ENCODE peak calls at places on chromosomes 7 and 10, in six cellular contexts. One of them, this sample, is unnamed. For H3K27me3, H3K9me3 and H3K4me1, the result is how much of the 10 kb centered on the place peaks cover.

GRCh38 chr10:102660891-102661613 is 16.8 kb downstream of the TRIM8 start:
- DNase-seq in SJSA1: no peak
- DNase-seq in CD8-positive, alpha-beta T cell: peak
- DNase-seq in heart right ventricle: peak
- DNase-seq in H9: peak
- DNase-seq in mammary epithelial cell: no peak
- DNase-seq in this sample: peak

GRCh38 chr7:117322741-117323584 is at the start of gene WNT2:
- DNase-seq in SJSA1: peak
- DNase-seq in heart right ventricle: no peak
- DNase-seq in mammary epithelial cell: peak
- DNase-seq in CD8-positive, alpha-beta T cell: no peak
- DNase-seq in H9: peak
- DNase-seq in this sample: no peak

GRCh38 chr10:64813391-64813790 is 1292.2 kb downstream of the REEP3 start:
- DNase-seq in CD8-positive, alpha-beta T cell: no peak
- DNase-seq in mammary epithelial cell: no peak
- DNase-seq in SJSA1: no peak
- DNase-seq in H9: no peak
- DNase-seq in heart right ventricle: no peak
- DNase-seq in this sample: no peak

GRCh38 chr10:89245802-89246201 is 5.8 kb downstream of the LIPA start:
- DNase-seq in H9: no peak
- DNase-seq in heart right ventricle: no peak
- DNase-seq in mammary epithelial cell: no peak
- DNase-seq in CD8-positive, alpha-beta T cell: no peak
- DNase-seq in SJSA1: no peak
- DNase-seq in this sample: peak

GRCh38 chr10:23912884-23913401 is 296.0 kb upstream of the KIAA1217 start:
- DNase-seq in mammary epithelial cell: no peak
- DNase-seq in CD8-positive, alpha-beta T cell: no peak
- DNase-seq in SJSA1: no peak
- DNase-seq in heart right ventricle: no peak
- DNase-seq in H9: no peak
- DNase-seq in this sample: no peak

GRCh38 chr10:22833781-22834180 is 94.1 kb upstream of the ARMC3 start:
- DNase-seq in H9: no peak
- DNase-seq in SJSA1: no peak
- DNase-seq in CD8-positive, alpha-beta T cell: no peak
- DNase-seq in mammary epithelial cell: no peak
- DNase-seq in heart right ventricle: no peak
- DNase-seq in this sample: no peak

GRCh38 chr7:90180649-90181048 is 26.4 kb downstream of the STEAP1 start:
- DNase-seq in CD8-positive, alpha-beta T cell: no peak
- DNase-seq in SJSA1: no peak
- DNase-seq in mammary epithelial cell: no peak
- DNase-seq in heart right ventricle: no peak
- DNase-seq in H9: no peak
- DNase-seq in this sample: no peak

GRCh38 chr7:23864984-23865383 is 155.0 kb downstream of the STK31 start:
- DNase-seq in heart right ventricle: no peak
- DNase-seq in mammary epithelial cell: peak
- DNase-seq in H9: no peak
- DNase-seq in SJSA1: no peak
- DNase-seq in CD8-positive, alpha-beta T cell: no peak
- DNase-seq in this sample: no peak

GRCh38 chr7:623464-623863 is 103.0 kb upstream of the DNAAF5 start:
- DNase-seq in CD8-positive, alpha-beta T cell: no peak
- DNase-seq in heart right ventricle: no peak
- DNase-seq in H9: no peak
- DNase-seq in SJSA1: no peak
- DNase-seq in mammary epithelial cell: no peak
- DNase-seq in this sample: no peak

GRCh38 chr10:62744136-62744535 is 60.4 kb upstream of the ADO start:
- DNase-seq in heart right ventricle: no peak
- DNase-seq in SJSA1: no peak
- DNase-seq in mammary epithelial cell: no peak
- DNase-seq in CD8-positive, alpha-beta T cell: no peak
- DNase-seq in H9: no peak
- DNase-seq in this sample: no peak

GRCh38 chr10:117745301-117745700 is 202.8 kb downstream of the EMX2 start:
- DNase-seq in heart right ventricle: no peak
- DNase-seq in SJSA1: no peak
- DNase-seq in H9: peak
- DNase-seq in mammary epithelial cell: no peak
- DNase-seq in CD8-positive, alpha-beta T cell: no peak
- DNase-seq in this sample: no peak

GRCh38 chr7:102891693-102892261 is 21.0 kb upstream of the LRRC17 start:
- DNase-seq in SJSA1: peak
- DNase-seq in mammary epithelial cell: peak
- DNase-seq in heart right ventricle: peak
- DNase-seq in CD8-positive, alpha-beta T cell: no peak
- DNase-seq in H9: no peak
- DNase-seq in this sample: peak

GRCh38 chr10:120371856-120372255 is 85.2 kb upstream of the PLPP4 start:
- DNase-seq in H9: no peak
- DNase-seq in CD8-positive, alpha-beta T cell: no peak
- DNase-seq in mammary epithelial cell: no peak
- DNase-seq in heart right ventricle: no peak
- DNase-seq in SJSA1: no peak
- DNase-seq in this sample: no peak
- H3K27me3 ChIP-seq in H9: under half
- H3K27me3 ChIP-seq in CD8-positive, alpha-beta T cell: under half
- H3K27me3 ChIP-seq in mammary epithelial cell: under half
- H3K27me3 ChIP-seq in heart right ventricle: under half
- H3K27me3 ChIP-seq in SJSA1: under half
- H3K27me3 ChIP-seq in this sample: under half

GRCh38 chr10:6737080-6737641 is 157.1 kb upstream of the PRKCQ start:
- DNase-seq in heart right ventricle: peak
- DNase-seq in CD8-positive, alpha-beta T cell: no peak
- DNase-seq in SJSA1: no peak
- DNase-seq in H9: peak
- DNase-seq in mammary epithelial cell: peak
- DNase-seq in this sample: peak
- H3K9me3 ChIP-seq in heart right ventricle: under half
- H3K9me3 ChIP-seq in CD8-positive, alpha-beta T cell: under half
- H3K9me3 ChIP-seq in SJSA1: under half
- H3K9me3 ChIP-seq in H9: under half
- H3K9me3 ChIP-seq in mammary epithelial cell: under half
- H3K9me3 ChIP-seq in this sample: under half

GRCh38 chr10:96860631-96861277 is 28.7 kb downstream of the LCOR start:
- DNase-seq in mammary epithelial cell: no peak
- DNase-seq in heart right ventricle: no peak
- DNase-seq in H9: no peak
- DNase-seq in CD8-positive, alpha-beta T cell: no peak
- DNase-seq in SJSA1: no peak
- DNase-seq in this sample: no peak
- H3K4me1 ChIP-seq in mammary epithelial cell: under half
- H3K4me1 ChIP-seq in heart right ventricle: under half
- H3K4me1 ChIP-seq in H9: under half
- H3K4me1 ChIP-seq in CD8-positive, alpha-beta T cell: under half
- H3K4me1 ChIP-seq in SJSA1: under half
- H3K4me1 ChIP-seq in this sample: under half

DNA sequence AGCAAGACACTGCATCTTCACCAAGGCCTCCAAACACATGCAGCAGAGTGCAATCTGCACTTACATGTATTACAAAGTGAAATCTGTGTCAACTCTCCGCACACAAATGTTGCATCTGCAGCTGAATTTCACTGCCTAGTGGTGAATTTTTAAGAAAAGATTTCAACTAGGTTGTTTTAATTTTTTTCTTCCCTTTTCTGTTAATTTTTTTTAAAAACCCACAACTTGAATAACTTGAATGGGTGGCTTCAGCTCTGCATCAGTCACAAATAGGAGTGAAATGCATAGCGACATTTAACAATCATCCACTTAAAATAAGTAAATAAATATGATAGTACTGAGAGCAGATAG is 5.9 kb downstream of the HOXA13 start:
- DNase-seq in SJSA1: no peak
- DNase-seq in H9: no peak
- DNase-seq in CD8-positive, alpha-beta T cell: no peak
- DNase-seq in mammary epithelial cell: no peak
- DNase-seq in heart right ventricle: no peak
- DNase-seq in this sample: no peak
- H3K27me3 ChIP-seq in SJSA1: under half
- H3K27me3 ChIP-seq in H9: half or more
- H3K27me3 ChIP-seq in CD8-positive, alpha-beta T cell: half or more
- H3K27me3 ChIP-seq in mammary epithelial cell: half or more
- H3K27me3 ChIP-seq in heart right ventricle: half or more
- H3K27me3 ChIP-seq in this sample: under half

GRCh38 chr10:108982141-108982540 is 941.2 kb downstream of the XPNPEP1 start:
- DNase-seq in CD8-positive, alpha-beta T cell: no peak
- DNase-seq in heart right ventricle: no peak
- DNase-seq in SJSA1: no peak
- DNase-seq in H9: no peak
- DNase-seq in mammary epithelial cell: no peak
- DNase-seq in this sample: no peak
- H3K9me3 ChIP-seq in CD8-positive, alpha-beta T cell: under half
- H3K9me3 ChIP-seq in heart right ventricle: under half
- H3K9me3 ChIP-seq in SJSA1: under half
- H3K9me3 ChIP-seq in H9: under half
- H3K9me3 ChIP-seq in mammary epithelial cell: under half
- H3K9me3 ChIP-seq in this sample: under half

This sample was measured in SJCRH30.